ENCODE peak calls at places on chromosomes 1 and 21, in nine cellular contexts. E is lower leg skin, I is stomach, Z is IMR-90, S is body of pancreas, A is Peyer's patch, W is testis, B is HCT116, F is esophagus muscularis mucosa. M is an unnamed sample.

GRCh38 chr1:85584264-85584781 is 3.8 kb downstream of the CCN1 start:
- DNase-seq in Z (peak; percentile 95), S (no peak), I (no peak), F (peak; percentile 17), A (no peak), E (no peak), W (no peak), B (no peak), M (no peak)

GRCh38 chr1:94240822-94241221 is 3.4 kb upstream of the ARHGAP29 start:
- DNase-seq in E (no peak), F (no peak), I (no peak), Z (peak; percentile 27), B (no peak), W (no peak), S (no peak), A (no peak), M (no peak)

GRCh38 chr1:34419662-34420061 is 243.0 kb downstream of the C1orf94 start:
- DNase-seq in B (no peak), A (no peak), F (no peak), W (no peak), I (no peak), E (no peak), Z (no peak), S (no peak), M (no peak)

GRCh38 chr1:165843304-165843703 is 15.9 kb downstream of the UCK2 start:
- DNase-seq in S (no peak), E (no peak), F (no peak), A (no peak), Z (peak; percentile 58), I (no peak), W (no peak), B (no peak), M (no peak)

GRCh38 chr1:145918144-145918991 is at the start of gene PEX11B:
- DNase-seq in B (peak; percentile 75), S (peak; percentile 87), E (peak; percentile 90), Z (peak; percentile 91), A (peak; percentile 95), I (peak; percentile 91), W (peak; percentile 94), F (peak; percentile 97), M (peak; percentile 87)

GRCh38 chr1:105398909-105399308 is 1649.2 kb downstream of the AMY1C start:
- DNase-seq in A (no peak), B (no peak), F (no peak), Z (no peak), W (no peak), S (no peak), E (no peak), I (no peak), M (no peak)

GRCh38 chr1:151953409-151954094 is 40.1 kb downstream of the S100A10 start:
- DNase-seq in W (peak; percentile 45), I (no peak), Z (no peak), A (no peak), B (no peak), E (no peak), F (peak; percentile 70), S (no peak), M (no peak)

GRCh38 chr1:6148497-6149241 is 31.5 kb downstream of the CHD5 start:
- DNase-seq in A (peak; percentile 29), Z (no peak), W (peak; percentile 58), S (peak; percentile 47), B (peak; percentile 48), E (peak; percentile 16), F (no peak), I (peak; percentile 57), M (peak; percentile 27)

GRCh38 chr1:41048540-41048939 is 27.0 kb upstream of the SLFNL1 start:
- DNase-seq in S (no peak), W (no peak), E (no peak), I (no peak), F (no peak), B (no peak), Z (no peak), A (no peak), M (no peak)

GRCh38 chr21:44702111-44702972 is 5.4 kb downstream of the KRTAP10-12 start:
- DNase-seq in E (no peak), F (peak; percentile 74), S (no peak), A (no peak), W (peak; percentile 6), Z (no peak), I (no peak), B (no peak), M (no peak)

GRCh38 chr21:43703068-43703880 is 15.7 kb upstream of the PDXK start:
- DNase-seq in E (no peak), I (peak; percentile 80), A (peak; percentile 47), S (peak; percentile 70), B (no peak), Z (peak; percentile 68), W (peak; percentile 79), F (no peak), M (no peak)

GRCh38 chr1:204296431-204296988 is 63.2 kb downstream of the PLEKHA6 start:
- DNase-seq in I (no peak), B (no peak), Z (peak; percentile 92), E (no peak), W (peak; percentile 51), A (no peak), F (no peak), S (no peak), M (no peak)

GRCh38 chr21:24955275-24955961 is 651.9 kb downstream of the MRPL39 start:
- DNase-seq in B (no peak), E (no peak), I (no peak), S (no peak), W (no peak), Z (no peak), F (no peak), A (peak; percentile 75), M (no peak)

GRCh38 chr1:16212251-16212961 is at the start of gene ARHGEF19:
- DNase-seq in B (no peak), S (peak; percentile 89), E (no peak), Z (no peak), I (peak; percentile 80), W (no peak), A (no peak), F (no peak), M (peak; percentile 80)

GRCh38 chr21:45593162-45594022 is 50.1 kb upstream of the PCBP3 start:
- DNase-seq in F (no peak), E (no peak), A (no peak), S (no peak), I (no peak), Z (no peak), B (no peak), W (peak; percentile 31), M (no peak)

GRCh38 chr1:26306290-26307221 is at the start of gene UBXN11:
- DNase-seq in F (peak; percentile 97), S (peak; percentile 97), B (peak; percentile 94), I (peak; percentile 94), A (peak; percentile 96), E (peak; percentile 90), W (peak; percentile 98), Z (peak; percentile 94), M (peak; percentile 96)

GRCh38 chr1:11061652-11062365 is 2.0 kb upstream of the SRM start:
- DNase-seq in F (no peak), I (no peak), A (no peak), E (no peak), S (no peak), Z (no peak), B (no peak), W (no peak), M (no peak)
- TF ChIP-seq CTCF in F (no peak), I (no peak), A (no peak), E (no peak), S (no peak), Z (no peak), B (no peak), W (no peak), M (no peak)

GRCh38 chr1:109796484-109797305 is 33.0 kb upstream of the EPS8L3 start:
- DNase-seq in A (no peak), E (no peak), Z (peak; percentile 55), S (no peak), W (no peak), B (no peak), F (no peak), I (peak; percentile 24), M (no peak)
- H3K4me3 ChIP-seq in A (no peak overlapping the region), E (no peak overlapping the region), Z (no peak overlapping the region), S (no peak overlapping the region), W (no peak overlapping the region), B (no peak overlapping the region), F (no peak overlapping the region), I (no peak overlapping the region), M (no peak overlapping the region)

GRCh38 chr1:54861070-54861761 is 25.8 kb downstream of the DHCR24 start:
- DNase-seq in Z (no peak), E (no peak), W (no peak), F (no peak), S (no peak), B (no peak), A (no peak), I (no peak), M (no peak)

GRCh38 chr1:54857741-54858665 is 29.0 kb downstream of the DHCR24 start:
- DNase-seq in Z (peak; percentile 78), E (no peak), F (no peak), A (no peak), I (peak; percentile 23), S (no peak), W (peak; percentile 37), B (peak; percentile 53), M (no peak)

GRCh38 chr1:54857066-54857660 is 29.8 kb downstream of the DHCR24 start:
- DNase-seq in I (peak; percentile 2), E (no peak), W (no peak), Z (no peak), B (no peak), F (no peak), S (no peak), A (no peak), M (no peak)

GRCh38 chr1:54863267-54863665 is 23.7 kb downstream of the DHCR24 start:
- DNase-seq in E (no peak), A (no peak), F (no peak), Z (no peak), B (no peak), W (no peak), I (no peak), S (no peak), M (no peak)

DNA sequence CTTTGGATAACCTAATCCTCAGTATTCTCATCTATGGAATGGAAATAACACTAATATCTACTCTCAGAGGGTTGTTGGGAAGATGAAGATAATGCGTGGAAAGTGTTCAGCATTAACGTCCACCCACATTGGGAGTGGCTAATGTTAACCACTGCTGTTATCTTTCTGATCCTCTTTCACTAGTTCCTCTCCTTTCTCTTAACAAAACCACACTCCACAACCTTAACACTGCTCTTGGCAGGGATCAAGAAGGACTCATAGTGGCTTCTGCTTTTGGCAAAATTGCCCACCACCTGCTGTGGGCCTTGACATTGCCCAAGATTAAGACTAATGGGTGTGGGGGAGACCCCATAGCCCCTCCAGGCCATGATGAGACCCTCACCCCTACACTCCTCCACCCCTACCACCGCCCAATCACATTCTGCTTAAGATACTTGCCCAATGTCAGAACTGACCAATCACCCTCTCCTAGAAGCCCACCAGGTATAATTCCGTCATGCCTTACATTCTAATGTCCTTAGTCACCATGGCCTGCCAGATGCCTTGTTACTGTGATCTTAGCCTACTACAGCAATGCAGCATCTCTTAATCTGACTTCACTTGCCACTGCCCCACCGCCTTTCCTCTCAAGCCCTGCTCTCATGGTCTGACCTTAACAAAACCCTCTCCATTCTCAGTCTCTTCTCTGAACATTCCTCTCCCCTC is 27.2 kb downstream of the DHCR24 start:
- DNase-seq in F (no peak), W (no peak), B (no peak), I (no peak), E (no peak), S (no peak), A (no peak), Z (no peak), M (no peak)
- TF ChIP-seq POLR2A in F (no peak), W (no peak), B (no peak), I (no peak), E (no peak), S (no peak), A (no peak), Z (no peak), M (no peak)

GRCh38 chr1:221693087-221693486 is 48.8 kb downstream of the DUSP10 start:
- DNase-seq in S (no peak), W (no peak), F (no peak), I (no peak), E (no peak), A (no peak), B (no peak), Z (no peak), M (no peak)
- TF ChIP-seq CTCF in S (peak; percentile 6), W (no peak), F (no peak), I (no peak), E (no peak), A (peak; percentile 5), B (peak; percentile 48), Z (no peak), M (no peak)

M was measured in prostate gland.